ENCODE peak calls at places on chromosomes 3 and 15, in ten cellular contexts. H is OCI-LY7, Y is sigmoid colon, I is fibroblast of lung, G is esophagus squamous epithelium, J is pancreas, C is mammary epithelial cell, D is suprapubic skin, B is adrenal gland, Z is A673. T is an unnamed sample. For H3K36me3, the result is how much of the 10 kb centered on the place peaks cover.

GRCh38 chr15:77419050-77419835 is 661 bp downstream of the PEAK1 start:
- DNase-seq in H (no peak), Y (peak), I (peak), G (no peak), J (peak), C (peak), D (peak), B (peak), Z (peak), T (no peak)

GRCh38 chr3:5051772-5052171 is 70.3 kb upstream of the ARL8B start:
- DNase-seq in H (no peak), Y (no peak), I (peak), G (no peak), J (no peak), C (no peak), D (no peak), B (peak), Z (no peak), T (peak)

GRCh38 chr3:242986-243706 is 46.6 kb downstream of the CHL1 start:
- DNase-seq in H (no peak), Y (no peak), I (peak), G (no peak), J (no peak), C (no peak), D (no peak), B (no peak), Z (peak), T (peak)

GRCh38 chr3:162632672-162633071 is 1136.1 kb downstream of the OTOL1 start:
- DNase-seq in H (no peak), Y (no peak), I (no peak), G (no peak), J (no peak), C (no peak), D (no peak), B (no peak), Z (no peak), T (no peak)

GRCh38 chr3:52502001-52502400 is 6.9 kb downstream of the STAB1 start:
- DNase-seq in H (no peak), Y (no peak), I (no peak), G (no peak), J (no peak), C (no peak), D (no peak), B (no peak), Z (no peak), T (no peak)

GRCh38 chr15:38699633-38700230 is 135.1 kb upstream of the RASGRP1 start:
- DNase-seq in H (peak), Y (no peak), I (peak), G (no peak), J (peak), C (peak), D (no peak), B (peak), Z (peak), T (peak)

GRCh38 chr15:52115598-52116427 is 3.2 kb upstream of the BCL2L10 start:
- DNase-seq in H (no peak), Y (no peak), I (no peak), G (no peak), J (peak), C (no peak), D (no peak), B (no peak), Z (no peak), T (no peak)

GRCh38 chr3:20346369-20346768 is 160.4 kb upstream of the SGO1 start:
- DNase-seq in H (no peak), Y (no peak), I (no peak), G (no peak), J (no peak), C (no peak), D (no peak), B (no peak), Z (no peak), T (no peak)

GRCh38 chr3:52082951-52083350 is 26.6 kb upstream of the DUSP7 start:
- DNase-seq in H (no peak), Y (no peak), I (no peak), G (no peak), J (no peak), C (no peak), D (no peak), B (no peak), Z (no peak), T (no peak)

GRCh38 chr3:152121292-152121654 is 147.5 kb upstream of the MBNL1 start:
- DNase-seq in H (no peak), Y (no peak), I (peak), G (no peak), J (no peak), C (peak), D (no peak), B (no peak), Z (no peak), T (peak)

GRCh38 chr15:66862878-66863335 is 160.9 kb downstream of the SMAD6 start:
- DNase-seq in H (peak), Y (peak), I (peak), G (no peak), J (peak), C (peak), D (peak), B (peak), Z (peak), T (peak)

GRCh38 chr15:40190591-40190990 is 29.7 kb downstream of the BUB1B start:
- DNase-seq in H (no peak), Y (no peak), I (peak), G (no peak), J (no peak), C (peak), D (no peak), B (no peak), Z (no peak), T (peak)

GRCh38 chr3:141055136-141055535 is 4.0 kb downstream of the SPSB4 start:
- DNase-seq in H (no peak), Y (no peak), I (no peak), G (no peak), J (no peak), C (no peak), D (no peak), B (no peak), Z (no peak), T (no peak)

GRCh38 chr15:38670142-38671002 is 105.8 kb upstream of the RASGRP1 start:
- DNase-seq in H (peak), Y (no peak), I (no peak), G (peak), J (no peak), C (no peak), D (no peak), B (no peak), Z (no peak), T (no peak)

GRCh38 chr15:38354321-38354929 is 99.5 kb upstream of the FAM98B start:
- DNase-seq in H (peak), Y (no peak), I (peak), G (no peak), J (peak), C (peak), D (peak), B (peak), Z (peak), T (peak)

GRCh38 chr15:56794150-56794922 is 61.0 kb upstream of the ZNF280D start:
- DNase-seq in H (no peak), Y (no peak), I (peak), G (no peak), J (no peak), C (no peak), D (no peak), B (no peak), Z (no peak), T (no peak)

GRCh38 chr15:85583404-85584390 is 203.3 kb downstream of the AKAP13 start:
- DNase-seq in H (peak), Y (peak), I (peak), G (no peak), J (peak), C (peak), D (peak), B (peak), Z (no peak), T (peak)

GRCh38 chr3:30357897-30358296 is 248.5 kb upstream of the TGFBR2 start:
- DNase-seq in H (no peak), Y (no peak), I (no peak), G (no peak), J (no peak), C (peak), D (no peak), B (no peak), Z (no peak), T (peak)

GRCh38 chr15:51724673-51725072 is 12.8 kb downstream of the LYSMD2 start:
- DNase-seq in H (no peak), Y (no peak), I (no peak), G (no peak), J (no peak), C (no peak), D (no peak), B (no peak), Z (peak), T (no peak)

GRCh38 chr3:129025691-129026435 is 24.8 kb downstream of the EFCC1 start:
- DNase-seq in H (no peak), Y (peak), I (no peak), G (no peak), J (no peak), C (no peak), D (peak), B (no peak), Z (no peak), T (no peak)

GRCh38 chr15:89672221-89673161 is 6.7 kb downstream of the PLIN1 start:
- DNase-seq in H (no peak), Y (no peak), I (peak), G (no peak), J (no peak), C (no peak), D (no peak), B (no peak), Z (no peak), T (no peak)

GRCh38 chr3:192914873-192915272 is 2.8 kb downstream of the MB21D2 start:
- DNase-seq in H (no peak), Y (no peak), I (no peak), G (no peak), J (no peak), C (no peak), D (no peak), B (no peak), Z (no peak), T (no peak)

GRCh38 chr3:42094128-42094527 is 3.0 kb downstream of the TRAK1 start:
- DNase-seq in H (no peak), Y (no peak), I (no peak), G (no peak), J (no peak), C (no peak), D (no peak), B (no peak), Z (no peak), T (no peak)

GRCh38 chr15:86001200-86001599 is 78.5 kb upstream of the AGBL1 start:
- DNase-seq in H (no peak), Y (no peak), I (peak), G (no peak), J (no peak), C (peak), D (no peak), B (no peak), Z (no peak), T (peak)

GRCh38 chr3:112304611-112305010 is 10.6 kb upstream of the SLC9C1 start:
- DNase-seq in H (peak), Y (no peak), I (peak), G (no peak), J (no peak), C (no peak), D (no peak), B (no peak), Z (no peak), T (no peak)

GRCh38 chr3:126951561-126951960 is 31.4 kb upstream of the PLXNA1 start:
- DNase-seq in H (no peak), Y (peak), I (no peak), G (no peak), J (no peak), C (no peak), D (peak), B (peak), Z (no peak), T (no peak)

GRCh38 chr15:100596792-100597191 is 5.2 kb downstream of the LINS1 start:
- DNase-seq in H (no peak), Y (no peak), I (peak), G (no peak), J (no peak), C (peak), D (no peak), B (no peak), Z (peak), T (peak)

GRCh38 chr3:40381904-40382616 is 4.9 kb upstream of the ENTPD3 start:
- DNase-seq in H (no peak), Y (no peak), I (no peak), G (no peak), J (no peak), C (no peak), D (no peak), B (no peak), Z (no peak), T (no peak)

GRCh38 chr3:177332955-177333354 is 135.7 kb upstream of the TBL1XR1 start:
- DNase-seq in H (no peak), Y (no peak), I (no peak), G (no peak), J (no peak), C (no peak), D (no peak), B (no peak), Z (no peak), T (no peak)

GRCh38 chr15:65724479-65724878 is 67.6 kb downstream of the DENND4A start:
- DNase-seq in H (no peak), Y (no peak), I (no peak), G (no peak), J (no peak), C (no peak), D (no peak), B (no peak), Z (no peak), T (no peak)
- H3K36me3 ChIP-seq in H (half or more), Y (under half), I (under half), G (under half), J (under half), C (under half), D (under half), B (under half), Z (under half), T (under half)

GRCh38 chr3:125331243-125331642 is 43.9 kb downstream of the ZNF148 start:
- DNase-seq in H (no peak), Y (no peak), I (peak), G (no peak), J (no peak), C (peak), D (no peak), B (no peak), Z (no peak), T (peak)
- H3K4me3 ChIP-seq in H (no peak), Y (no peak), I (no peak), G (no peak), J (no peak), C (no peak), D (no peak), B (no peak), Z (no peak), T (no peak)

GRCh38 chr3:160498202-160498601 is 48.6 kb upstream of the TRIM59 start:
- DNase-seq in H (no peak), Y (no peak), I (no peak), G (no peak), J (no peak), C (no peak), D (no peak), B (no peak), Z (no peak), T (no peak)
- H3K36me3 ChIP-seq in H (half or more), Y (under half), I (under half), G (under half), J (under half), C (under half), D (under half), B (under half), Z (under half), T (under half)

DNA sequence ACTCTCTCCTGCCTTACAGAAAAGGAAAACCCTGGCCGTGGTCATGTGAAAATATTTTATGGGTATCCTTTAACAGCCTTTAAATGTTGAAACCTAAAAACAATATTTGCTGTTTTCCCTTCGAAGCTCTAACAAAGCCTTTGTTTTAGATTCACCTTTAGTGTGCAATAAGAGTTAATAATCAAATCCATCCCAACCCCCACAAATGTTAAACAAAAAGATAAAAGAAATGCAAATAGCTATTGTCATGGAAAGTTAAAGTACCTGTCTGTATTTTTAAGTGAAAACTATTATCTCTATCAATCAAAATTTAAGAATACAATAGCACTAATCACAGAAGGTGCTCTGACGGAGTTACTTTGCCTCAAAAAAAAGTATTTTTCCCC is 279.3 kb downstream of the FOXP1 start:
- DNase-seq in H (no peak), Y (no peak), I (no peak), G (no peak), J (no peak), C (no peak), D (no peak), B (no peak), Z (no peak), T (no peak)
- H3K4me3 ChIP-seq in H (no peak), Y (no peak), I (no peak), G (no peak), J (no peak), C (peak), D (no peak), B (no peak), Z (peak), T (no peak)

DNA sequence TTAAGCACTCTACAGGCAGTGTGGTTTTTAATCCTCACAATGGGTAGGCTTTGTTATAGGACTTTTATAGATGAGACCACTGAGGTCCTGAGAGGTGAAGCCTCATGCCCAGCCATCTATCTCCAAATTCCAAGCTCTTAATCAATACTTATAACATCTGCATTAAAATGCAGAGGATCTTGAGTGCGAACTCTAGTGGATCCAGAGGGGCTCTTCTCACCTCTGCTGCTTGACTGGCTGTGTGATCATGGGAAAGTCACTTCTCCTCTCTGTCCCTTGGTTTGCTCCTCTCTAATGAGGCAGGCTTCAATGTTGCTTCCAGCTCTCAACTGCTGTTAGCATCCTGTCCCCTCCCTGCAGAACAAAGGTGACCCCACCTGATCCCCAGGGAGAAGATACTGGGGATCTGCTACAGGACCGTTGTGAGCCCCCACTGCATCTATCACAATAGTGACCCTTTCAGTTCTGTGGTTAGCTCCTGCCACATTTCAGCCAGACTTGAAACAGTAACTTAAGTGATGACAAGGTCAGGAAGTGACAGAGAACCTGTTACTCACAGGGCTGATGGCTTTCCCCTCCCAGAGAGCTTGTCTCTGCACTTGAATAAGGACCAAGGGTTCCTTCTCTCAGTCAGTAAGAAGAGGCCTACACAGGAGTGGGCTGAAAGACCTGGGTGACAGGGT is 1.3 kb downstream of the SLC27A2 start:
- DNase-seq in H (no peak), Y (no peak), I (no peak), G (no peak), J (no peak), C (no peak), D (no peak), B (no peak), Z (no peak), T (no peak)
- H3K36me3 ChIP-seq in H (under half), Y (under half), I (under half), G (under half), J (under half), C (under half), D (under half), B (under half), Z (under half), T (under half)

GRCh38 chr3:47780727-47781325 is 867 bp downstream of the SMARCC1 start:
- DNase-seq in H (no peak), Y (no peak), I (peak), G (no peak), J (no peak), C (no peak), D (peak), B (no peak), Z (peak), T (peak)

GRCh38 chr3:47783673-47784072 is 2.0 kb upstream of the SMARCC1 start:
- DNase-seq in H (no peak), Y (no peak), I (no peak), G (no peak), J (no peak), C (no peak), D (no peak), B (no peak), Z (no peak), T (no peak)

GRCh38 chr3:47781685-47782537 is at the start of gene SMARCC1:
- DNase-seq in H (peak), Y (peak), I (peak), G (peak), J (peak), C (peak), D (peak), B (peak), Z (peak), T (peak)

GRCh38 chr3:47781326-47781684 is 388 bp downstream of the SMARCC1 start:
- DNase-seq in H (peak), Y (peak), I (no peak), G (no peak), J (peak), C (peak), D (peak), B (peak), Z (peak), T (no peak)

DNA sequence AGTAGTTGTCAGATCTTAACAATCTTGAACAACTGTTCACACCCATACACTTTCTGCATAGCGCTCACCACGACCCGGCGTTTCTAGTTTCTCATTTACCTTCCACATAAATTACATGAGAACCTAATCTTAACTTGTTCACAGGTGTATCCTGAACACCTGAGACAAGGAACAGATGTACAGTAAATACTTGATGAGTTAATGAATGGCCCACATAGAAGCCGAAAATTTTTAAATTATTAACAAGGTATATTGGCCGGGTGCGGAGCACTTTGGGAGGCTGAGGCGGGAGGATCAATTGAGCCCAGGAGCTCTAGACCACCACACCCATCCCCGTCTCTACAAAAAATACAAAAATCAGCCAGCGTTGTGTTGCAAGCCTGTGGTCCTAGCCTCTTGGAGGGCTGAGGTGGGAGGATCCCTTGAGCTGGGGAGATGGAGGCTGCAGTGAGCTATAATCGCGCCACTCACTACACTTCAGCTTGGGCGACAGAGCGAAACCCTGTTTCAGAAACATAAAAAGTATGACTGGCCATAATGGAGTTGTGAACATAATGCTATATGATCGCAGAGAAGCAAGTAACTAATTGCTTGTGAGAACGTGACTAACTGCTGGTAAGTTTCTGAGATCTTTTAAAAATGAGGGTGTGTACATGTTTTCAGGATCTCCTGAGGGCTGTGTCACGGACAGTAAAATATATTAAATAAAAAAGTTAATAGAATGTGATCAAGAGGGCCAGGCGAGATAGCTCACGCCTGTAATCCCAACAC is 1.0 kb upstream of the SMARCC1 start:
- DNase-seq in H (peak), Y (peak), I (no peak), G (no peak), J (no peak), C (no peak), D (no peak), B (no peak), Z (no peak), T (no peak)
- H3K4me3 ChIP-seq in H (peak), Y (peak), I (peak), G (peak), J (peak), C (peak), D (peak), B (peak), Z (peak), T (peak)

DNA sequence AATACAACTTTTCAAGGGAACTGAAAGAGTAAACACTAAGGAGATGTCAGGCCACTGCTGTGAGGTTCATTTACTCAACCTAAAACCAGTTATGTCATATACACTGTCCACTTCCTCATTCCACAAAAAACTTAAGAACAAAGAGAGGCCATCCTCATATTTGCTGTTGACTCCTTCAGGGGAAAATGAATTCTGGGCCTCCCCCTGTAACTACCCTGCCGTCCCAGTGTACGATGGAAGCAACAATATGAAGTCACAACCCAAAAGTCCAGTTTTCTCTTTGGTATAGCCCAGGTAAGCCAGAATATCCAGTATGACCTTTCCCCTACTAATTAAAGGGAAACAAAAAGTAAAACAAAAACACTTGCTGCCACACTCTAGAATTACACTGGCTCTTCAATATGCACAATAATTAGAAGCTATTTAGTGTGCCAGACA is 16.2 kb downstream of the CEP152 start:
- DNase-seq in H (no peak), Y (no peak), I (peak), G (no peak), J (no peak), C (peak), D (no peak), B (no peak), Z (no peak), T (peak)
- H3K36me3 ChIP-seq in H (half or more), Y (under half), I (under half), G (under half), J (under half), C (under half), D (under half), B (under half), Z (half or more), T (under half)

T was measured in bronchial epithelial cell.